ENCODE peak calls at places on chromosomes 13 and 19, in four cellular contexts. E, R, N and I are unnamed samples.

GRCh38 chr19:41753159-41753558 is 2.2 kb upstream of the CEACAM6 start:
- DNase-seq in R (peak; percentile 83), N (peak; percentile 12), E (no peak), I (no peak)

GRCh38 chr19:47260476-47260875 is 4.2 kb downstream of the CCDC9 start:
- DNase-seq in E (no peak), R (no peak), N (no peak), I (no peak)

GRCh38 chr19:46717716-46718143 is 816 bp upstream of the PRKD2 start:
- DNase-seq in N (no peak), R (peak; percentile 28), E (no peak), I (no peak)

GRCh38 chr13:39038569-39038898 is 278 bp downstream of the NHLRC3 start:
- DNase-seq in N (peak; percentile 10), R (peak; percentile 60), E (no peak), I (peak; percentile 25)

GRCh38 chr19:41226053-41226873 is 7.2 kb downstream of the AXL start:
- DNase-seq in N (no peak), R (peak; percentile 62), E (no peak), I (peak; percentile 61)

GRCh38 chr13:113029061-113029445 is 60.0 kb downstream of the MCF2L start:
- DNase-seq in E (no peak), N (no peak), R (no peak), I (no peak)

GRCh38 chr13:19597523-19597922 is 35.9 kb upstream of the MPHOSPH8 start:
- DNase-seq in N (peak; percentile 20), R (no peak), E (no peak), I (no peak)

GRCh38 chr13:60838581-60838980 is 441.6 kb downstream of the TDRD3 start:
- DNase-seq in E (no peak), R (no peak), N (no peak), I (no peak)

GRCh38 chr13:99895428-99895998 is 76.1 kb downstream of the ZIC5 start:
- DNase-seq in N (no peak), E (no peak), R (no peak), I (no peak)

GRCh38 chr19:39402417-39403297 is 4.0 kb upstream of the ZFP36 start:
- DNase-seq in R (peak; percentile 87), N (peak; percentile 87), E (peak; percentile 85), I (peak; percentile 15)

GRCh38 chr13:110187501-110188161 is 119.3 kb downstream of the COL4A1 start:
- DNase-seq in R (no peak), E (no peak), N (peak; percentile 86), I (no peak)

GRCh38 chr13:108086678-108087077 is 128.7 kb downstream of the LIG4 start:
- DNase-seq in N (no peak), R (no peak), E (no peak), I (no peak)

GRCh38 chr13:98279473-98280175 is 102.6 kb upstream of the RNF113B start:
- DNase-seq in N (no peak), R (no peak), E (no peak), I (no peak)

GRCh38 chr13:32016631-32017030 is 14.9 kb upstream of the FRY start:
- DNase-seq in R (no peak), E (no peak), N (no peak), I (no peak)

GRCh38 chr19:15468675-15469512 is 4.5 kb upstream of the RASAL3 start:
- DNase-seq in E (no peak), N (no peak), R (no peak), I (no peak)

GRCh38 chr13:39415403-39415802 is 187.6 kb downstream of the LHFPL6 start:
- DNase-seq in E (no peak), R (no peak), N (peak; percentile 60), I (peak; percentile 48)

GRCh38 chr19:33815410-33816340 is 19.0 kb downstream of the KCTD15 start:
- DNase-seq in N (no peak), R (no peak), E (no peak), I (peak; percentile 16)

GRCh38 chr13:51502206-51502651 is 49.4 kb upstream of the INTS6 start:
- DNase-seq in N (peak; percentile 15), E (no peak), R (peak; percentile 17), I (no peak)

GRCh38 chr19:11539495-11540365 is 1.1 kb downstream of the CNN1 start:
- DNase-seq in E (no peak), N (no peak), R (no peak), I (no peak)

GRCh38 chr13:52406629-52407028 is 657 bp upstream of the THSD1 start:
- DNase-seq in R (no peak), N (no peak), E (no peak), I (no peak)

GRCh38 chr13:98274921-98275487 is 97.9 kb upstream of the RNF113B start:
- DNase-seq in E (no peak), N (peak; percentile 26), R (no peak), I (no peak)